ENCODE peak calls at places on chromosomes 3 and 15, in five cellular contexts. One of them, this sample, is unnamed.

GRCh38 chr3:60282840-60283239 is 968.4 kb downstream of the FHIT start:
- DNase-seq in right cardiac atrium: no peak
- DNase-seq in GM23338: no peak
- DNase-seq in fibroblast of lung: no peak
- DNase-seq in psoas muscle: no peak
- DNase-seq in this sample: no peak

GRCh38 chr3:8593022-8593817 is 51.4 kb downstream of the SSUH2 start:
- DNase-seq in GM23338: no peak
- DNase-seq in fibroblast of lung: peak; percentile 47
- DNase-seq in right cardiac atrium: no peak
- DNase-seq in psoas muscle: peak; percentile 75
- DNase-seq in this sample: no peak

GRCh38 chr3:138848696-138849095 is 14.0 kb upstream of the PIK3CB start:
- DNase-seq in fibroblast of lung: no peak
- DNase-seq in GM23338: no peak
- DNase-seq in right cardiac atrium: no peak
- DNase-seq in psoas muscle: no peak
- DNase-seq in this sample: no peak

GRCh38 chr3:157259825-157260224 is 99.9 kb upstream of the CCNL1 start:
- DNase-seq in psoas muscle: no peak
- DNase-seq in fibroblast of lung: no peak
- DNase-seq in right cardiac atrium: no peak
- DNase-seq in GM23338: no peak
- DNase-seq in this sample: no peak

GRCh38 chr15:55791576-55792400 is 48.8 kb upstream of the PRTG start:
- DNase-seq in GM23338: no peak
- DNase-seq in right cardiac atrium: no peak
- DNase-seq in fibroblast of lung: peak; percentile 94
- DNase-seq in psoas muscle: no peak
- DNase-seq in this sample: no peak

GRCh38 chr3:25678581-25678980 is 13.9 kb upstream of the TOP2B start:
- DNase-seq in fibroblast of lung: peak; percentile 12
- DNase-seq in GM23338: no peak
- DNase-seq in right cardiac atrium: no peak
- DNase-seq in psoas muscle: no peak
- DNase-seq in this sample: no peak

GRCh38 chr3:25604107-25604805 is 60.5 kb downstream of the TOP2B start:
- DNase-seq in psoas muscle: no peak
- DNase-seq in fibroblast of lung: peak; percentile 97
- DNase-seq in GM23338: no peak
- DNase-seq in right cardiac atrium: no peak
- DNase-seq in this sample: no peak

GRCh38 chr3:42387802-42388651 is 22.4 kb downstream of the LYZL4 start:
- DNase-seq in fibroblast of lung: no peak
- DNase-seq in right cardiac atrium: no peak
- DNase-seq in psoas muscle: no peak
- DNase-seq in GM23338: no peak
- DNase-seq in this sample: peak; percentile 86

GRCh38 chr15:101188517-101189340 is 63.1 kb downstream of the CHSY1 start:
- DNase-seq in psoas muscle: no peak
- DNase-seq in GM23338: no peak
- DNase-seq in fibroblast of lung: peak; percentile 92
- DNase-seq in right cardiac atrium: peak; percentile 54
- DNase-seq in this sample: no peak

GRCh38 chr3:29245441-29245840 is 35.4 kb upstream of the RBMS3 start:
- DNase-seq in fibroblast of lung: no peak
- DNase-seq in right cardiac atrium: no peak
- DNase-seq in psoas muscle: no peak
- DNase-seq in GM23338: no peak
- DNase-seq in this sample: no peak

GRCh38 chr15:42495361-42496212 is at the start of gene SNAP23:
- DNase-seq in GM23338: peak; percentile 95
- DNase-seq in fibroblast of lung: peak; percentile 97
- DNase-seq in right cardiac atrium: peak; percentile 95
- DNase-seq in psoas muscle: peak; percentile 94
- DNase-seq in this sample: peak; percentile 89

GRCh38 chr15:60673918-60674558 is 195.1 kb upstream of the ICE2 start:
- DNase-seq in right cardiac atrium: peak; percentile 51
- DNase-seq in fibroblast of lung: peak; percentile 96
- DNase-seq in GM23338: no peak
- DNase-seq in psoas muscle: peak; percentile 50
- DNase-seq in this sample: no peak

GRCh38 chr15:85531083-85531482 is 150.7 kb downstream of the AKAP13 start:
- DNase-seq in psoas muscle: no peak
- DNase-seq in GM23338: no peak
- DNase-seq in right cardiac atrium: no peak
- DNase-seq in fibroblast of lung: peak; percentile 39
- DNase-seq in this sample: no peak

GRCh38 chr15:87293016-87293415 is 963.5 kb downstream of the NTRK3 start:
- DNase-seq in psoas muscle: no peak
- DNase-seq in GM23338: no peak
- DNase-seq in fibroblast of lung: no peak
- DNase-seq in right cardiac atrium: no peak
- DNase-seq in this sample: no peak

GRCh38 chr15:69513450-69513849 is 60.8 kb downstream of the RPLP1 start:
- DNase-seq in fibroblast of lung: no peak
- DNase-seq in psoas muscle: no peak
- DNase-seq in GM23338: no peak
- DNase-seq in right cardiac atrium: no peak
- DNase-seq in this sample: no peak

GRCh38 chr3:69772152-69772867 is 33.0 kb downstream of the MITF start:
- DNase-seq in fibroblast of lung: no peak
- DNase-seq in GM23338: no peak
- DNase-seq in psoas muscle: no peak
- DNase-seq in right cardiac atrium: no peak
- DNase-seq in this sample: no peak

GRCh38 chr15:98360031-98360430 is 288.3 kb upstream of the IGF1R start:
- DNase-seq in psoas muscle: no peak
- DNase-seq in right cardiac atrium: no peak
- DNase-seq in GM23338: no peak
- DNase-seq in fibroblast of lung: no peak
- DNase-seq in this sample: no peak

GRCh38 chr3:186440850-186441249 is 78.8 kb upstream of the DGKG start:
- DNase-seq in right cardiac atrium: no peak
- DNase-seq in fibroblast of lung: no peak
- DNase-seq in GM23338: no peak
- DNase-seq in psoas muscle: no peak
- DNase-seq in this sample: no peak

GRCh38 chr3:111989061-111989678 is 9.6 kb upstream of the TAGLN3 start:
- DNase-seq in GM23338: peak; percentile 74
- DNase-seq in psoas muscle: no peak
- DNase-seq in right cardiac atrium: no peak
- DNase-seq in fibroblast of lung: peak; percentile 69
- DNase-seq in this sample: peak; percentile 77

GRCh38 chr3:187698499-187699399 is 3.6 kb downstream of the RTP2 start:
- DNase-seq in GM23338: no peak
- DNase-seq in right cardiac atrium: no peak
- DNase-seq in fibroblast of lung: no peak
- DNase-seq in psoas muscle: no peak
- DNase-seq in this sample: no peak

GRCh38 chr3:172371544-172371943 is 76.7 kb downstream of the GHSR start:
- DNase-seq in fibroblast of lung: no peak
- DNase-seq in GM23338: no peak
- DNase-seq in psoas muscle: no peak
- DNase-seq in right cardiac atrium: no peak
- DNase-seq in this sample: no peak

GRCh38 chr15:69385831-69386230 is 28.3 kb upstream of the KIF23 start:
- DNase-seq in psoas muscle: no peak
- DNase-seq in GM23338: no peak
- DNase-seq in fibroblast of lung: no peak
- DNase-seq in right cardiac atrium: no peak
- DNase-seq in this sample: no peak

GRCh38 chr3:123096701-123097100 is 29.9 kb downstream of the PDIA5 start:
- DNase-seq in fibroblast of lung: peak; percentile 51
- DNase-seq in psoas muscle: peak; percentile 44
- DNase-seq in right cardiac atrium: peak; percentile 71
- DNase-seq in GM23338: no peak
- DNase-seq in this sample: no peak

GRCh38 chr15:100787567-100787941 is 92.1 kb upstream of the ALDH1A3 start:
- DNase-seq in fibroblast of lung: no peak
- DNase-seq in GM23338: no peak
- DNase-seq in right cardiac atrium: no peak
- DNase-seq in psoas muscle: no peak
- DNase-seq in this sample: no peak

GRCh38 chr15:100115066-100115710 is 226.6 kb downstream of the ADAMTS17 start:
- DNase-seq in fibroblast of lung: no peak
- DNase-seq in GM23338: no peak
- DNase-seq in right cardiac atrium: no peak
- DNase-seq in psoas muscle: no peak
- DNase-seq in this sample: no peak

GRCh38 chr3:184712579-184713355 is 903 bp upstream of the MAGEF1 start:
- DNase-seq in right cardiac atrium: no peak
- DNase-seq in fibroblast of lung: no peak
- DNase-seq in psoas muscle: no peak
- DNase-seq in GM23338: no peak
- DNase-seq in this sample: no peak

GRCh38 chr3:4995500-4996053 is 16.3 kb downstream of the BHLHE40 start:
- DNase-seq in right cardiac atrium: no peak
- DNase-seq in GM23338: no peak
- DNase-seq in fibroblast of lung: peak; percentile 87
- DNase-seq in psoas muscle: peak; percentile 51
- DNase-seq in this sample: no peak

GRCh38 chr3:157065201-157065600 is 94.7 kb downstream of the CCNL1 start:
- DNase-seq in GM23338: peak; percentile 68
- DNase-seq in right cardiac atrium: no peak
- DNase-seq in psoas muscle: no peak
- DNase-seq in fibroblast of lung: no peak
- DNase-seq in this sample: no peak

GRCh38 chr3:175434591-175434990 is 575.5 kb downstream of the NAALADL2 start:
- DNase-seq in fibroblast of lung: no peak
- DNase-seq in psoas muscle: no peak
- DNase-seq in right cardiac atrium: no peak
- DNase-seq in GM23338: no peak
- DNase-seq in this sample: no peak

GRCh38 chr3:136141891-136142290 is 54.2 kb downstream of the MSL2 start:
- DNase-seq in right cardiac atrium: no peak
- DNase-seq in fibroblast of lung: peak; percentile 67
- DNase-seq in GM23338: no peak
- DNase-seq in psoas muscle: no peak
- DNase-seq in this sample: no peak

GRCh38 chr3:79183496-79183895 is 584.3 kb downstream of the ROBO1 start:
- DNase-seq in GM23338: no peak
- DNase-seq in psoas muscle: no peak
- DNase-seq in right cardiac atrium: no peak
- DNase-seq in fibroblast of lung: no peak
- DNase-seq in this sample: no peak
- H3K4me1 ChIP-seq in GM23338: peaks cover 8% of the 10 kb centered on the region
- H3K4me1 ChIP-seq in psoas muscle: no peaks in the 10 kb centered on the region
- H3K4me1 ChIP-seq in right cardiac atrium: no peaks in the 10 kb centered on the region
- H3K4me1 ChIP-seq in fibroblast of lung: no peaks in the 10 kb centered on the region
- H3K4me1 ChIP-seq in this sample: no peaks in the 10 kb centered on the region

DNA sequence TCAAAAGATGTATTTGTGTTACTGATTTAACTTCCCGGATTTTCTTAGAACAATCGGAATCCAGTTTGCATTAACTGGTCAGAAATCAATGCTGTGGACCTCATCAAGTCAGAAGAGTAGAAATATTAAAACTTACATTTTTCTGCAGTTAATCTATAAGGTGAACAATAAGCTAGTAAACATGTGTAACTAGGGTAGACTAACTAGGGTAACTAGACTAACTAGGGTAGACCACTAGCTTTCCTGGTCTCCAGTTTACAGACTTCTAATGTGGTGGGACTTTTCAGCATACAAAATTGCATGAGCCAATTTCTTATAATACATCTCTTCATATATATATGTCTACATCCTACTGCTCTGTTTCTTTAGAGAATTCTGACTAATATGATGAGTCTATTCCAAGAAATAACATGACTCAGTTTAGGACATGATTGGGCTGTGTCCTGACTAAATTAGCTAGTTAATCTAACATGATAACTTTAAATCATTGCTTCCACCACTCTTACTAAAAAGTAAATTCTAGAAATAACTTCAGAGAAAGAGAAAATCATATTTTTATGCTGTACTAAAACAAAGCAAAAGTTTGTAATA is 5.3 kb downstream of the PLSCR2 start:
- DNase-seq in GM23338: no peak
- DNase-seq in psoas muscle: no peak
- DNase-seq in right cardiac atrium: no peak
- DNase-seq in fibroblast of lung: peak; percentile 59
- DNase-seq in this sample: no peak
- H3K4me1 ChIP-seq in GM23338: no peaks in the 10 kb centered on the region
- H3K4me1 ChIP-seq in psoas muscle: no peaks in the 10 kb centered on the region
- H3K4me1 ChIP-seq in right cardiac atrium: no peaks in the 10 kb centered on the region
- H3K4me1 ChIP-seq in fibroblast of lung: peaks cover 11% of the 10 kb centered on the region
- H3K4me1 ChIP-seq in this sample: no peaks in the 10 kb centered on the region

DNA sequence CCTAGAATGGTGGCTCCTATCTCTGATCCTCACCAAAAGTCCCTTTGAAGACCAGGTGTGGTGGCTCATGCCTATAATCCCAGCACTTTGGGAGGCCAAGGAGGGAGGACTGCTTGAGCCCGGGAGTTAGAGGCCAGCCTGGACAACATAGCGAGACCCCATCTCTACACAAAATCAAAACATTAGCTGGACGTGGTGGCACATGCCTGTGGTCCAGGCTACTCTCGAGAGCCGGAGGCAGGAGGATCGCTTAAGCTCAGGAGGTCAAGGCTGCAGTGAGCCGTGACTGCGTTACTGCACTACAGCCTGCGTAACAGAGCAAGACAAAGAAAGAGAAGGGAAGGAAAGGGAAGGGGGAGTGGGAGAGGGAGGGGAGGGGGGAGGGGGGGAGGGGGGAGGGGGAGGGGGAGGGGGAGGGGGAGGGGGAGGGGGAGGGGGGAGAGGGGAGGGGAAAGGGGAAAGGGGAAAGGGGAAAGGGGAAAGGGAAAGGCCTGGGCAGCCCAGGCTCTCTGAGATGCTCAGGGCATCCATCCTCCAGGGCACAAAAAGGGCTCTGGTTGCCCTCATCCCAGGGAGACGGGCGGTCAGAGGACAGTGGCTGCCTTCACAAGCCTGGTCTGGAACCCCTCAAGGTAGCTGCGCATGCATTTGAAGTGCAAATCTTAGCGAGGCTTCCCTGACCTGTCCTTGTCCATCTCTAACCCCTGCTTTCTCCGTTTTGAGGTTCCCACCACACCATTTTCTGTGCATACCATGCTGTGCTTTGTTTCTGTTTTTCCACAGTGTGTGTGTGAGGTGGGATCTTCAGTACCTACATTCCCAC is 76.1 kb downstream of the LDHAL6B start:
- DNase-seq in psoas muscle: no peak
- DNase-seq in right cardiac atrium: no peak
- DNase-seq in GM23338: no peak
- DNase-seq in fibroblast of lung: no peak
- DNase-seq in this sample: no peak
- H3K4me1 ChIP-seq in psoas muscle: no peaks in the 10 kb centered on the region
- H3K4me1 ChIP-seq in right cardiac atrium: no peaks in the 10 kb centered on the region
- H3K4me1 ChIP-seq in GM23338: peaks cover 9% of the 10 kb centered on the region
- H3K4me1 ChIP-seq in fibroblast of lung: peaks cover 2% of the 10 kb centered on the region
- H3K4me1 ChIP-seq in this sample: no peaks in the 10 kb centered on the region

GRCh38 chr3:149472393-149472792 is 2.1 kb upstream of the TM4SF4 start:
- DNase-seq in GM23338: no peak
- DNase-seq in right cardiac atrium: no peak
- DNase-seq in fibroblast of lung: peak; percentile 38
- DNase-seq in psoas muscle: no peak
- DNase-seq in this sample: no peak
- H3K4me1 ChIP-seq in GM23338: peaks cover 22% of the 10 kb centered on the region
- H3K4me1 ChIP-seq in right cardiac atrium: no peaks in the 10 kb centered on the region
- H3K4me1 ChIP-seq in fibroblast of lung: peaks cover 25% of the 10 kb centered on the region
- H3K4me1 ChIP-seq in psoas muscle: peaks cover 30% of the 10 kb centered on the region
- H3K4me1 ChIP-seq in this sample: peaks cover 23% of the 10 kb centered on the region